ENCODE peak calls at places on chromosomes 3 and 15, in five cellular contexts. X is NCI-H1436; C is ureter; Q is CD8-positive, alpha-beta memory T cell; I is fibroblast of mammary gland. O is an unnamed sample.

GRCh38 chr3:40191251-40191650 is 118.3 kb upstream of the EIF1B start:
- DNase-seq in X (no peak), C (no peak), I (no peak), Q (no peak), O (no peak)

GRCh38 chr3:62703423-62704167 is 171.6 kb downstream of the CADPS start:
- DNase-seq in C (no peak), I (no peak), Q (no peak), X (no peak), O (no peak)

GRCh38 chr3:189322339-189322738 is 150.6 kb downstream of the TPRG1 start:
- DNase-seq in I (no peak), X (no peak), C (no peak), Q (no peak), O (no peak)

GRCh38 chr15:29933043-29933442 is 110.8 kb upstream of the TJP1 start:
- DNase-seq in Q (no peak), C (no peak), I (peak), X (no peak), O (no peak)

GRCh38 chr15:59176653-59177444 is 29.8 kb upstream of the LDHAL6B start:
- DNase-seq in C (no peak), Q (no peak), X (no peak), I (no peak), O (no peak)

GRCh38 chr15:89591834-89592233 is 16.6 kb downstream of the TICRR start:
- DNase-seq in Q (no peak), X (no peak), I (no peak), C (no peak), O (no peak)

GRCh38 chr3:184727357-184728060 is 15.6 kb upstream of the MAGEF1 start:
- DNase-seq in Q (peak), C (no peak), I (peak), X (peak), O (no peak)

GRCh38 chr3:136906725-136907124 is 44.7 kb downstream of the NCK1 start:
- DNase-seq in I (no peak), C (no peak), Q (no peak), X (no peak), O (no peak)

GRCh38 chr3:54271118-54271517 is 148.8 kb downstream of the CACNA2D3 start:
- DNase-seq in I (no peak), X (no peak), C (no peak), Q (no peak), O (no peak)

GRCh38 chr3:66093981-66094380 is 55.3 kb upstream of the MAGI1 start:
- DNase-seq in Q (no peak), X (no peak), I (no peak), C (no peak), O (no peak)

GRCh38 chr3:39907981-39908380 is 98.6 kb downstream of the MYRIP start:
- DNase-seq in X (no peak), Q (no peak), C (no peak), I (peak), O (no peak)

GRCh38 chr15:93209690-93210425 is 120.8 kb upstream of the RGMA start:
- DNase-seq in X (no peak), I (peak), Q (no peak), C (no peak), O (no peak)

GRCh38 chr15:63726491-63726890 is 107.3 kb downstream of the HERC1 start:
- DNase-seq in C (no peak), I (no peak), Q (no peak), X (no peak), O (no peak)

GRCh38 chr15:58842713-58843396 is 71.8 kb downstream of the MINDY2 start:
- DNase-seq in I (no peak), X (no peak), Q (no peak), C (no peak), O (no peak)

GRCh38 chr15:69758810-69759410 is 306.3 kb downstream of the RPLP1 start:
- DNase-seq in I (peak), X (no peak), Q (peak), C (peak), O (peak)

GRCh38 chr3:46715507-46716175 is 2.0 kb downstream of the PRSS50 start:
- DNase-seq in I (no peak), Q (no peak), C (peak), X (no peak), O (no peak)

GRCh38 chr3:2655229-2655701 is 454.9 kb downstream of the IL5RA start:
- DNase-seq in X (no peak), I (no peak), C (no peak), Q (no peak), O (no peak)

GRCh38 chr3:13624671-13625125 is 75.8 kb downstream of the FBLN2 start:
- DNase-seq in Q (no peak), X (no peak), C (no peak), I (no peak), O (no peak)

GRCh38 chr15:54840999-54841398 is 355.7 kb downstream of the RSL24D1 start:
- DNase-seq in X (no peak), I (no peak), Q (no peak), C (no peak), O (no peak)

GRCh38 chr3:149883134-149883533 is 70.1 kb downstream of the RNF13 start:
- DNase-seq in C (no peak), X (no peak), I (no peak), Q (no peak), O (no peak)

GRCh38 chr3:192819001-192819569 is 91.7 kb upstream of the FGF12 start:
- DNase-seq in Q (no peak), X (no peak), C (no peak), I (peak), O (no peak)

GRCh38 chr3:119346076-119346496 is 51.9 kb downstream of the ARHGAP31 start:
- DNase-seq in Q (no peak), C (no peak), X (no peak), I (no peak), O (no peak)

GRCh38 chr3:113185436-113185835 is 25.9 kb upstream of the BOC start:
- DNase-seq in I (peak), Q (no peak), X (no peak), C (no peak), O (no peak)

GRCh38 chr3:40608091-40608490 is 83.3 kb downstream of the ZNF621 start:
- DNase-seq in C (no peak), Q (no peak), X (no peak), I (no peak), O (no peak)

GRCh38 chr3:144148356-144148755 is 176.7 kb downstream of the DIPK2A start:
- DNase-seq in Q (no peak), X (no peak), C (no peak), I (no peak), O (no peak)

GRCh38 chr3:147574622-147575021 is 165.5 kb downstream of the ZIC1 start:
- DNase-seq in I (no peak), Q (no peak), C (no peak), X (no peak), O (no peak)

GRCh38 chr3:64530434-64531049 is 157.3 kb downstream of the ADAMTS9 start:
- DNase-seq in C (peak), X (peak), I (peak), Q (no peak), O (no peak)

GRCh38 chr3:81393251-81393650 is 368.2 kb downstream of the GBE1 start:
- DNase-seq in I (no peak), C (no peak), X (no peak), Q (no peak), O (no peak)

GRCh38 chr15:69253156-69253555 is 45.6 kb upstream of the PAQR5 start:
- DNase-seq in X (peak), C (no peak), I (peak), Q (no peak), O (no peak)

GRCh38 chr3:51099794-51100542 is 285.1 kb upstream of the MANF start:
- DNase-seq in I (peak), Q (no peak), C (peak), X (peak), O (no peak)

GRCh38 chr15:64146041-64146440 is 5.5 kb upstream of the SNX22 start:
- DNase-seq in X (no peak), I (no peak), Q (no peak), C (no peak), O (no peak)

GRCh38 chr15:67607959-67608605 is 65.6 kb downstream of the MAP2K5 start:
- DNase-seq in Q (no peak), C (no peak), X (no peak), I (no peak), O (no peak)

O was measured in T follicular helper cell.